ENCODE peak calls at places on chromosome 1, in ten cellular contexts. M, S, Q, J, C, L, I, W, N and E are unnamed samples.

GRCh38 chr1:228753933-228754332 is 18.7 kb downstream of the RHOU start:
- DNase-seq in M (peak), I (no peak), J (no peak), Q (no peak), S (no peak), L (no peak), N (peak), C (no peak), W (no peak), E (no peak)

GRCh38 chr1:231162970-231163830 is 1.3 kb downstream of the TRIM67 start:
- DNase-seq in M (no peak), I (no peak), S (no peak), J (no peak), L (no peak), W (no peak), Q (no peak), N (no peak), C (no peak), E (no peak)

GRCh38 chr1:107138166-107138565 is 2.7 kb upstream of the NTNG1 start:
- DNase-seq in I (no peak), N (no peak), J (no peak), M (no peak), Q (no peak), C (no peak), S (no peak), W (no peak), L (no peak), E (peak)

GRCh38 chr1:161382214-161383019 is 14.7 kb upstream of the CFAP126 start:
- DNase-seq in S (no peak), J (no peak), N (peak), W (no peak), M (peak), L (peak), Q (no peak), C (no peak), I (no peak), E (peak)

GRCh38 chr1:2555634-2556276 is 416 bp upstream of the TNFRSF14 start:
- DNase-seq in Q (peak), W (peak), L (no peak), I (peak), S (peak), N (no peak), M (peak), J (no peak), C (peak), E (no peak)

GRCh38 chr1:234998174-234998741 is 130.4 kb downstream of the TOMM20 start:
- DNase-seq in C (peak), M (peak), J (no peak), I (no peak), L (no peak), N (peak), Q (peak), W (peak), S (peak), E (peak)

GRCh38 chr1:156923565-156924477 is 3.4 kb downstream of the LRRC71 start:
- DNase-seq in J (no peak), I (no peak), Q (no peak), W (no peak), L (no peak), C (no peak), S (no peak), M (no peak), N (no peak), E (no peak)

GRCh38 chr1:170547255-170547654 is 15.3 kb downstream of the GORAB start:
- DNase-seq in M (no peak), S (no peak), C (no peak), Q (no peak), W (no peak), L (no peak), N (no peak), J (no peak), I (no peak), E (no peak)

GRCh38 chr1:33654267-33654832 is 181.9 kb downstream of the ZSCAN20 start:
- DNase-seq in C (no peak), W (no peak), L (peak), N (peak), I (no peak), Q (no peak), M (peak), S (no peak), J (peak), E (no peak)

GRCh38 chr1:81477704-81478103 is 323.0 kb upstream of the ADGRL2 start:
- DNase-seq in S (no peak), W (no peak), M (peak), L (no peak), Q (no peak), N (peak), I (no peak), J (no peak), C (no peak), E (no peak)

GRCh38 chr1:116910379-116911165 is 856 bp downstream of the PTGFRN start:
- DNase-seq in W (peak), M (peak), N (peak), S (peak), C (peak), L (no peak), J (no peak), Q (peak), I (peak), E (no peak)

GRCh38 chr1:59565611-59566410 is 248.9 kb upstream of the HOOK1 start:
- DNase-seq in Q (no peak), I (no peak), S (peak), W (no peak), C (no peak), M (peak), J (peak), N (peak), L (peak), E (no peak)

GRCh38 chr1:205172729-205173366 is 38.7 kb downstream of the DSTYK start:
- DNase-seq in N (peak), I (no peak), M (peak), W (no peak), C (no peak), J (peak), L (peak), S (no peak), Q (peak), E (peak)

DNA sequence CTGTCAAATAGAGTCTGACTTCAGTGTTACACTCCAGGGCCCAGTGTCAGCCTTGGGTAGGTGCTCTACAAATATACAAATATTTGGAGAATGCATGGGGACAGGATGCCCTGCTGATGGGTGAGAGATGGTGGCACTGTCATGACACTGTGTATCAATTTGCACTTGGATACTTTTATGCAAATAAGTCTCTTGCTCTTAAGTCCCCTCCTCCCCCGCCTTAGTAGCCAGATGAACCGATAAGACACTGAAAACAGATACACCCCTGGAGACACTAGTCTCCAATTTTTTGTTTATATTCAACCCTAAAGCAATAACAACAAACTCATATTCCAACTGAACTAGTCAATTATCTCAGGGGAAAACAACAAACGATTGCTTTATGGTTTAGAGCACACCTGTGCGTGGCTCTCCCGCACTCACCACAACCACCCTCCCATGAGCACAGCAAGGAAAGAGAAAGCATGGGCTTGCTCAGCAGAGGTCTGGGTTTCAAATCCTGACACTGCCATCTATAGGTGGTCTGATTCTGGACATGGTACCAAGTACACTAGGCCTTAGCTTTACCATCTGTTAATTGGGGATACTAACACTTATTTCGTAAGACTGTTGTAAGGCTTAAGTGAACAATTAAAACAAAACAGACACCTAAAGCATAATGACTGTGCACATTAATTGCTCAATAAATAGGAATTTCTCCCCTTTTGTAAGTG is 50.3 kb downstream of the HIVEP3 start:
- DNase-seq in N (no peak), C (no peak), M (no peak), Q (no peak), J (no peak), W (no peak), I (no peak), L (no peak), S (no peak), E (no peak)
- TF ChIP-seq CTCF in N (peak), C (no peak), M (no peak), Q (no peak), J (no peak), W (no peak), I (no peak), L (no peak), S (no peak), E (peak)

GRCh38 chr1:158537609-158538008 is 16.6 kb downstream of the OR6Y1 start:
- DNase-seq in I (no peak), M (no peak), Q (no peak), L (no peak), W (no peak), C (no peak), N (no peak), S (no peak), J (no peak), E (no peak)
- H3K4me3 ChIP-seq in I (no peak), M (no peak), Q (no peak), L (no peak), W (no peak), C (no peak), N (peak), S (no peak), J (no peak), E (no peak)

DNA sequence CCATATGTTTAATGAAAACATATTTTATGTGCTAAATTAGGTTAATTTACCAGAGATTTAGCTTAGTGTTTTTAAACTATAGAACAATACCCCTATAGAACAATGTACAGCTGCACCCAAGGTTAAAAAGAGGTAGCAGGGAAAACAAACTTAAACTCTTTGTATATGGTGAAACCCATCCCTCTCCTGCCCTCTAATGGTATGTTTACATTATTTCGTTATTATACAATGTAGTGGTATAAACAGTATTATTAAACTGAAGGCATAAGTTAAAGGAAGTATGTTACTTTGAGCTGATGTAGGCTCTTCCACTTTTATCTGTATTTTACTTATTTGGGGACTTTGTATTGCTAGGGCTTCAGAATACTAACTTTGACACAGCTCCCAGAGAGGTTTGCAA is 16.7 kb upstream of the ZYG11A start:
- DNase-seq in L (no peak), I (no peak), S (no peak), Q (no peak), M (peak), W (no peak), N (peak), C (no peak), J (no peak), E (no peak)
- TF ChIP-seq CTCF in L (no peak), I (no peak), S (no peak), Q (no peak), M (peak), W (no peak), N (peak), C (no peak), J (no peak), E (peak)

GRCh38 chr1:72286401-72286800 is 4.1 kb upstream of the NEGR1 start:
- DNase-seq in M (no peak), J (no peak), W (no peak), N (no peak), Q (no peak), C (no peak), I (no peak), S (no peak), L (no peak), E (no peak)

GRCh38 chr1:72284084-72284397 is 1.7 kb upstream of the NEGR1 start:
- DNase-seq in N (no peak), J (peak), L (no peak), Q (no peak), M (no peak), I (no peak), S (no peak), W (no peak), C (no peak), E (peak)

GRCh38 chr1:72284398-72285073 is 2.2 kb upstream of the NEGR1 start:
- DNase-seq in I (peak), N (peak), C (peak), Q (no peak), M (peak), J (peak), L (peak), S (peak), W (peak), E (peak)

GRCh38 chr1:72283204-72284083 is 1.1 kb upstream of the NEGR1 start:
- DNase-seq in C (peak), M (peak), L (peak), Q (peak), I (peak), N (peak), S (peak), J (peak), W (peak), E (peak)

DNA sequence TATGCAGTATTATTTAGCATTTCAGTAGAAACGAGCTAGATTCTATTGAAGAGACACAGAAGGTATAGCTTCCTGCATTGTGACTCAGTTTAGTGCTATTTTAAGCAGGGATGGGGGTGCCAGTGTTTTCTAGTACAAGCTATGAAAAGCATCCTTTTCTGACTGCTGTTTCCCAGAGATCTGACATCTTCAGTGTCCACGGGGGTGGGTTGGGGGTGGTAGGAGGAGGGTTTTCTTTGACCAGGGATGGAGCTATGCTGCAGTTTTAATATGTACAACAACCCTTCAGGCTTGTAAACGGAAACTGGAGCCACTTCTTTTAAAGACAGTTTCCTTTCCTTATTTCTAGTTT is 2.7 kb upstream of the NEGR1 start:
- DNase-seq in C (peak), Q (no peak), L (peak), W (no peak), M (no peak), S (peak), J (no peak), N (no peak), I (peak), E (no peak)
- H3K4me3 ChIP-seq in C (peak), Q (no peak), L (peak), W (peak), M (peak), S (peak), J (peak), N (peak), I (peak), E (peak)

DNA sequence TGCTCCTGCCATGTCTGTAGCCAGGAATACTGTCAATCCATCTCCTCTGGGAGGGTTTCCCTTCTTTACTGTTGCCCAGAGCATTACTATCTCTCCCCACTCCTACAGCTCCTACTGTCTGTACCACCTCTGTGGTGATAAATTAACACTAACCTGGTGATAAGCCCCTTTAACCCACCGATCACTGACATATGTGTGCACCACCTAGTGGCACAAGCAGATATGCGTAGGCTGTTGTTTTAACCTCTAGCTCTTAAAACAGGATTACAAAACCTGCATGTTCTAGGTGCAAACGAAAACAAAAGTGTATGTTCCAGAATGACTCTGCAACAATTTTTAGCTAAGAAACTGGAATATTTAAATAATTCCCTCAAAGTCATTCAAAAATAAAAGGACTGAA is 93.9 kb upstream of the BEND5 start:
- DNase-seq in C (no peak), L (no peak), Q (no peak), J (no peak), N (peak), I (no peak), M (peak), W (no peak), S (no peak), E (no peak)
- TF ChIP-seq CTCF in C (no peak), L (peak), Q (no peak), J (peak), N (peak), I (no peak), M (peak), W (peak), S (peak), E (peak)

DNA sequence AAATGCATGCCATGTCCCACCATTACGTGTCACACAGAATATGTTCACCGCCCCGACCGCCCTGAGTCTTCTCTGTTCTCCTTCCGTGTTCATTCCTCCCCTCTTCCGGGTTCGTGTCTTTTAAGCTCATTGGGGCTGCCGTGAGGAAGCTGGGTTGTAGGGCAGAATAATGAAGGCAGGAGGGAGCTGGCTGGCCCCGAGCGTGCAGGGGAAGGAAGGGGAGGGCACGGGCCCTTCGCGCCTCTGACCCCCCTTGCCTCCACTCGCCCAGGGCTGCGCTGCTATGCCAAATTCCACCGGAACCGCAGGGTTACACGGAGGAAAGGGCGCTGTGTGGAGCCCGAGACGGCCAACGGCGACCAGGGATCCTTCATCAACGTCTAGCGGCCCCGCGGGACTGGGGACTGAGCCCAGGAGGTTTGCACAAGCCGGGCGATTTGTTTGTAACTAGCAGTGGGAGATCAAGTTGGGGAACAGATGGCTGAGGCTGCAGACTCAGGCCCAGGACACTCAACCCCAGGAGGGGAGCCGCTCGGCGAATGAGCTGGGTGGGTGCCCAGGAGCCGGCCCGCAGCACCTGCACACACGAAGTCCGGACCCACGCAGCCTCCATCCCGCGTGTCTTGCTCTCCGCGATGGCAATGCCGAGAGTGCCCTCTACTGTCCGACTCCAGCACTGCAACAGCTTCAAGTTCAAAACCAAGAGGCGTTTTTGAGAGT is 16.5 kb upstream of the AGTRAP start:
- DNase-seq in I (peak), S (peak), M (peak), Q (peak), C (peak), J (no peak), W (peak), N (peak), L (peak), E (no peak)
- H3K4me3 ChIP-seq in I (peak), S (peak), M (no peak), Q (no peak), C (peak), J (peak), W (peak), N (no peak), L (peak), E (peak)

DNA sequence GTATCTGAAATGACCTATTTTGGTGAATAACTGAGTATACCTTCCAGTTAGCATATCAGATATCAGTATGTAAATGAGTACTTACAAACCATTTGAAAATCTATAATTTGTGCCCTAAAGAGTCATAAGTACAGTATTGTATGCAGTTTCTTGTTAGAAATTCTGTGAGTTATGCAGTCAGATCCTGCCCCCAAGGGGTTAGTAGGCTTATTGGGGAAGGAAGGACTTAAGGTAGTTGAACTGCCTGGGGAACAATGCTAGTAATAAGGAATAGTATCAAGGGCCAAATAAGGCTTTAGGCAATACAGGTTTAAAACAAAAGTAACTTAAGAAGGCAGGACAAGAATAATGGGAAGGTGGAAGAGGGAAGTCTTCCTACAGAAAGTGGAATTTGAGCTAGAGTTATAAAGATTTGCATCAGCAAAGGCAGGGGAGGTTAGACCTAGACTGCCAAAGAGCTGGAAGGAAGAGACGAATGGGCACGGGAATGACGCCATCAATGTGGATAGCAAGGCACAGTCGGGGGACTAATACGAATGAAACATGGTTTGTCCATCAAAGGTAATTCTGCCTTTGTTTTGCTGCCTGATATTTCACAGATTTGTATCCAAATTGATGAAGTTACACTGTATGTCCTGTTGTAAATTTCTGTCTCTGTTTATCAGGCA is 182.9 kb upstream of the DPYD start:
- DNase-seq in W (no peak), Q (no peak), M (peak), I (no peak), J (no peak), N (peak), S (no peak), L (peak), C (no peak), E (no peak)
- TF ChIP-seq CTCF in W (no peak), Q (no peak), M (peak), I (no peak), J (peak), N (no peak), S (no peak), L (no peak), C (no peak), E (peak)